ENCODE peak calls at places on chromosomes 13 and 19, in five cellular contexts. One of them, this sample, is unnamed.

GRCh38 chr13:27309967-27310598 is 39.5 kb downstream of the RASL11A start:
- DNase-seq in kidney tubule cell: no peak
- DNase-seq in upper lobe of left lung: no peak
- DNase-seq in mucosa of descending colon: no peak
- DNase-seq in ureter: no peak
- DNase-seq in this sample: no peak

GRCh38 chr13:77022341-77022740 is 4.6 kb downstream of the FBXL3 start:
- DNase-seq in kidney tubule cell: peak
- DNase-seq in upper lobe of left lung: no peak
- DNase-seq in mucosa of descending colon: no peak
- DNase-seq in ureter: no peak
- DNase-seq in this sample: no peak

GRCh38 chr19:50203281-50204080 is at the start of gene MYH14:
- DNase-seq in kidney tubule cell: peak
- DNase-seq in upper lobe of left lung: peak
- DNase-seq in mucosa of descending colon: peak
- DNase-seq in ureter: peak
- DNase-seq in this sample: peak

GRCh38 chr13:51618626-51619025 is 34.4 kb downstream of the WDFY2 start:
- DNase-seq in kidney tubule cell: peak
- DNase-seq in upper lobe of left lung: no peak
- DNase-seq in mucosa of descending colon: no peak
- DNase-seq in ureter: no peak
- DNase-seq in this sample: no peak

GRCh38 chr13:66915596-66916185 is 314.4 kb downstream of the PCDH9 start:
- DNase-seq in kidney tubule cell: peak
- DNase-seq in upper lobe of left lung: no peak
- DNase-seq in mucosa of descending colon: no peak
- DNase-seq in ureter: no peak
- DNase-seq in this sample: no peak

GRCh38 chr13:41905600-41906254 is 55.2 kb downstream of the VWA8 start:
- DNase-seq in kidney tubule cell: peak
- DNase-seq in upper lobe of left lung: no peak
- DNase-seq in mucosa of descending colon: no peak
- DNase-seq in ureter: no peak
- DNase-seq in this sample: no peak

GRCh38 chr19:28881616-28882015 is 331.3 kb downstream of the UQCRFS1 start:
- DNase-seq in kidney tubule cell: peak
- DNase-seq in upper lobe of left lung: no peak
- DNase-seq in mucosa of descending colon: no peak
- DNase-seq in ureter: no peak
- DNase-seq in this sample: no peak

GRCh38 chr19:47461876-47462275 is 9.8 kb downstream of the SLC8A2 start:
- DNase-seq in kidney tubule cell: no peak
- DNase-seq in upper lobe of left lung: no peak
- DNase-seq in mucosa of descending colon: no peak
- DNase-seq in ureter: no peak
- DNase-seq in this sample: no peak

GRCh38 chr13:70394149-70394548 is 285.9 kb upstream of the KLHL1 start:
- DNase-seq in kidney tubule cell: no peak
- DNase-seq in upper lobe of left lung: no peak
- DNase-seq in mucosa of descending colon: no peak
- DNase-seq in ureter: no peak
- DNase-seq in this sample: no peak

GRCh38 chr13:30615851-30616311 is 1.8 kb upstream of the USPL1 start:
- DNase-seq in kidney tubule cell: peak
- DNase-seq in upper lobe of left lung: no peak
- DNase-seq in mucosa of descending colon: no peak
- DNase-seq in ureter: no peak
- DNase-seq in this sample: no peak

GRCh38 chr19:29040951-29041350 is 172.0 kb downstream of the UQCRFS1 start:
- DNase-seq in kidney tubule cell: peak
- DNase-seq in upper lobe of left lung: no peak
- DNase-seq in mucosa of descending colon: no peak
- DNase-seq in ureter: no peak
- DNase-seq in this sample: no peak

GRCh38 chr19:43316591-43317319 is 36.7 kb upstream of the CD177 start:
- DNase-seq in kidney tubule cell: peak
- DNase-seq in upper lobe of left lung: peak
- DNase-seq in mucosa of descending colon: no peak
- DNase-seq in ureter: no peak
- DNase-seq in this sample: no peak

GRCh38 chr13:47033216-47033615 is 136.4 kb upstream of the HTR2A start:
- DNase-seq in kidney tubule cell: peak
- DNase-seq in upper lobe of left lung: no peak
- DNase-seq in mucosa of descending colon: no peak
- DNase-seq in ureter: no peak
- DNase-seq in this sample: no peak

GRCh38 chr13:77513719-77514335 is 21.7 kb upstream of the SCEL start:
- DNase-seq in kidney tubule cell: peak
- DNase-seq in upper lobe of left lung: no peak
- DNase-seq in mucosa of descending colon: no peak
- DNase-seq in ureter: no peak
- DNase-seq in this sample: no peak

GRCh38 chr19:2475702-2476450 is at the start of gene GADD45B:
- DNase-seq in kidney tubule cell: peak
- DNase-seq in upper lobe of left lung: peak
- DNase-seq in mucosa of descending colon: peak
- DNase-seq in ureter: peak
- DNase-seq in this sample: peak

GRCh38 chr19:58514564-58515020 is 2.8 kb upstream of the SLC27A5 start:
- DNase-seq in kidney tubule cell: no peak
- DNase-seq in upper lobe of left lung: no peak
- DNase-seq in mucosa of descending colon: no peak
- DNase-seq in ureter: no peak
- DNase-seq in this sample: no peak

GRCh38 chr13:52848455-52849190 is at the start of gene PCDH8:
- DNase-seq in kidney tubule cell: peak
- DNase-seq in upper lobe of left lung: peak
- DNase-seq in mucosa of descending colon: no peak
- DNase-seq in ureter: no peak
- DNase-seq in this sample: no peak

GRCh38 chr19:31269425-31270127 is 79.7 kb downstream of the TSHZ3 start:
- DNase-seq in kidney tubule cell: no peak
- DNase-seq in upper lobe of left lung: no peak
- DNase-seq in mucosa of descending colon: no peak
- DNase-seq in ureter: no peak
- DNase-seq in this sample: no peak

GRCh38 chr19:2488942-2489731 is 13.2 kb downstream of the GADD45B start:
- DNase-seq in kidney tubule cell: peak
- DNase-seq in upper lobe of left lung: peak
- DNase-seq in mucosa of descending colon: peak
- DNase-seq in ureter: no peak
- DNase-seq in this sample: no peak

GRCh38 chr13:30039506-30039905 is 189.1 kb upstream of the UBL3 start:
- DNase-seq in kidney tubule cell: no peak
- DNase-seq in upper lobe of left lung: no peak
- DNase-seq in mucosa of descending colon: no peak
- DNase-seq in ureter: no peak
- DNase-seq in this sample: no peak

GRCh38 chr19:55454787-55455243 is 6.6 kb downstream of the ISOC2 start:
- DNase-seq in kidney tubule cell: peak
- DNase-seq in upper lobe of left lung: no peak
- DNase-seq in mucosa of descending colon: peak
- DNase-seq in ureter: no peak
- DNase-seq in this sample: no peak

GRCh38 chr19:57720878-57721277 is 6.5 kb downstream of the ZNF671 start:
- DNase-seq in kidney tubule cell: no peak
- DNase-seq in upper lobe of left lung: no peak
- DNase-seq in mucosa of descending colon: no peak
- DNase-seq in ureter: peak
- DNase-seq in this sample: no peak

GRCh38 chr13:75357576-75358295 is 124.2 kb downstream of the TBC1D4 start:
- DNase-seq in kidney tubule cell: peak
- DNase-seq in upper lobe of left lung: no peak
- DNase-seq in mucosa of descending colon: no peak
- DNase-seq in ureter: no peak
- DNase-seq in this sample: no peak

GRCh38 chr13:84413016-84413415 is 530.7 kb upstream of the SLITRK1 start:
- DNase-seq in kidney tubule cell: no peak
- DNase-seq in upper lobe of left lung: no peak
- DNase-seq in mucosa of descending colon: no peak
- DNase-seq in ureter: no peak
- DNase-seq in this sample: no peak

GRCh38 chr19:14837391-14837790 is 2.4 kb upstream of the OR7A5 start:
- DNase-seq in kidney tubule cell: no peak
- DNase-seq in upper lobe of left lung: no peak
- DNase-seq in mucosa of descending colon: no peak
- DNase-seq in ureter: no peak
- DNase-seq in this sample: no peak

GRCh38 chr13:111165611-111166010 is 50.5 kb downstream of the ARHGEF7 start:
- DNase-seq in kidney tubule cell: no peak
- DNase-seq in upper lobe of left lung: no peak
- DNase-seq in mucosa of descending colon: no peak
- DNase-seq in ureter: no peak
- DNase-seq in this sample: no peak

GRCh38 chr19:37855098-37855497 is 51.3 kb downstream of the WDR87 start:
- DNase-seq in kidney tubule cell: peak
- DNase-seq in upper lobe of left lung: peak
- DNase-seq in mucosa of descending colon: peak
- DNase-seq in ureter: peak
- DNase-seq in this sample: no peak

GRCh38 chr19:45162464-45163143 is 1.8 kb upstream of the NKPD1 start:
- DNase-seq in kidney tubule cell: no peak
- DNase-seq in upper lobe of left lung: peak
- DNase-seq in mucosa of descending colon: no peak
- DNase-seq in ureter: peak
- DNase-seq in this sample: no peak

GRCh38 chr19:57302020-57302465 is 18.2 kb upstream of the ZNF543 start:
- DNase-seq in kidney tubule cell: peak
- DNase-seq in upper lobe of left lung: no peak
- DNase-seq in mucosa of descending colon: no peak
- DNase-seq in ureter: no peak
- DNase-seq in this sample: no peak

GRCh38 chr19:33621065-33621785 is 528 bp upstream of the CHST8 start:
- DNase-seq in kidney tubule cell: no peak
- DNase-seq in upper lobe of left lung: peak
- DNase-seq in mucosa of descending colon: no peak
- DNase-seq in ureter: no peak
- DNase-seq in this sample: no peak

GRCh38 chr19:47239610-47240296 is 8.8 kb upstream of the BBC3 start:
- DNase-seq in kidney tubule cell: peak
- DNase-seq in upper lobe of left lung: peak
- DNase-seq in mucosa of descending colon: peak
- DNase-seq in ureter: no peak
- DNase-seq in this sample: no peak

GRCh38 chr13:113658836-113659235 is 838 bp upstream of the ATP4B start:
- DNase-seq in kidney tubule cell: no peak
- DNase-seq in upper lobe of left lung: no peak
- DNase-seq in mucosa of descending colon: peak
- DNase-seq in ureter: no peak
- DNase-seq in this sample: no peak